ENCODE peak calls at places on chromosomes 13 and 19, in seven cellular contexts. Z, C, X, E, D, I and H are unnamed samples. For H3K9me2 and H3K4me1, the result is how much of the 10 kb centered on the place peaks cover.

GRCh38 chr13:46544208-46544607 is 8.8 kb upstream of the LRCH1 start:
- DNase-seq in Z (no peak), C (no peak), X (no peak), E (no peak), D (no peak), I (no peak), H (no peak)

GRCh38 chr13:110576070-110576394 is 14.5 kb upstream of the RAB20 start:
- DNase-seq in Z (no peak), C (no peak), X (no peak), E (no peak), D (no peak), I (no peak), H (no peak)

GRCh38 chr13:47708386-47708785 is 292.7 kb downstream of the SUCLA2 start:
- DNase-seq in Z (no peak), C (no peak), X (peak), E (no peak), D (peak), I (no peak), H (peak)

GRCh38 chr13:44030615-44031014 is 150.9 kb downstream of the LACC1 start:
- DNase-seq in Z (no peak), C (no peak), X (no peak), E (no peak), D (no peak), I (no peak), H (no peak)

GRCh38 chr13:28865312-28865711 is 45.2 kb downstream of the MTUS2 start:
- DNase-seq in Z (no peak), C (no peak), X (no peak), E (no peak), D (no peak), I (no peak), H (no peak)

GRCh38 chr13:49731766-49732165 is 40.5 kb upstream of the EBPL start:
- DNase-seq in Z (no peak), C (no peak), X (peak), E (no peak), D (peak), I (no peak), H (no peak)

GRCh38 chr13:50810998-50811397 is 32.5 kb downstream of the DLEU7 start:
- DNase-seq in Z (no peak), C (no peak), X (no peak), E (peak), D (no peak), I (peak), H (no peak)

GRCh38 chr13:48496796-48497195 is 36.1 kb downstream of the RCBTB2 start:
- DNase-seq in Z (no peak), C (no peak), X (no peak), E (no peak), D (no peak), I (no peak), H (no peak)

GRCh38 chr19:7799640-7800355 is 30.2 kb upstream of the EVI5L start:
- DNase-seq in Z (peak), C (peak), X (peak), E (peak), D (peak), I (peak), H (peak)

GRCh38 chr13:95921485-95921884 is 131.7 kb downstream of the UGGT2 start:
- DNase-seq in Z (no peak), C (no peak), X (peak), E (no peak), D (no peak), I (no peak), H (no peak)

GRCh38 chr13:64339373-64340063 is 2890.6 kb downstream of the PCDH9 start:
- DNase-seq in Z (no peak), C (no peak), X (no peak), E (no peak), D (no peak), I (no peak), H (no peak)

GRCh38 chr13:43880451-43880850 is 747 bp downstream of the LACC1 start:
- DNase-seq in Z (no peak), C (no peak), X (peak), E (peak), D (peak), I (no peak), H (no peak)

GRCh38 chr13:33262997-33263396 is 22.6 kb downstream of the STARD13 start:
- DNase-seq in Z (no peak), C (no peak), X (no peak), E (peak), D (no peak), I (no peak), H (no peak)

GRCh38 chr19:45782820-45783785 is 813 bp upstream of the DMPK start:
- DNase-seq in Z (peak), C (no peak), X (peak), E (no peak), D (peak), I (no peak), H (peak)

GRCh38 chr13:73168993-73169401 is 110.2 kb downstream of the KLF5 start:
- DNase-seq in Z (no peak), C (no peak), X (peak), E (no peak), D (peak), I (no peak), H (no peak)

GRCh38 chr19:19368087-19368486 is 37.4 kb upstream of the GATAD2A start:
- DNase-seq in Z (no peak), C (no peak), X (no peak), E (no peak), D (no peak), I (no peak), H (no peak)

GRCh38 chr13:75417647-75418046 is 64.3 kb downstream of the TBC1D4 start:
- DNase-seq in Z (no peak), C (no peak), X (no peak), E (no peak), D (peak), I (no peak), H (peak)

GRCh38 chr19:45758921-45759320 is 10.1 kb downstream of the SIX5 start:
- DNase-seq in Z (no peak), C (no peak), X (no peak), E (no peak), D (no peak), I (no peak), H (no peak)

GRCh38 chr19:34475026-34475974 is 6.3 kb upstream of the WTIP start:
- DNase-seq in Z (no peak), C (no peak), X (peak), E (no peak), D (peak), I (no peak), H (no peak)

GRCh38 chr13:34172048-34172447 is 354.1 kb downstream of the RFC3 start:
- DNase-seq in Z (no peak), C (no peak), X (peak), E (no peak), D (peak), I (no peak), H (no peak)

GRCh38 chr13:26011996-26012688 is 39.7 kb downstream of the SHISA2 start:
- DNase-seq in Z (no peak), C (no peak), X (peak), E (no peak), D (no peak), I (no peak), H (no peak)

GRCh38 chr13:22793598-22794134 is 387.1 kb upstream of the SGCG start:
- DNase-seq in Z (no peak), C (peak), X (no peak), E (no peak), D (no peak), I (no peak), H (no peak)

GRCh38 chr13:21717817-21718216 is 46.9 kb downstream of the FGF9 start:
- DNase-seq in Z (no peak), C (no peak), X (no peak), E (no peak), D (peak), I (no peak), H (no peak)

GRCh38 chr13:49561064-49561410 is 24.3 kb downstream of the RCBTB1 start:
- DNase-seq in Z (peak), C (no peak), X (no peak), E (no peak), D (no peak), I (no peak), H (no peak)

GRCh38 chr19:48568345-48568886 is 16.4 kb downstream of the SULT2B1 start:
- DNase-seq in Z (peak), C (peak), X (peak), E (no peak), D (peak), I (no peak), H (peak)

GRCh38 chr13:42880241-42880640 is 98.9 kb downstream of the FAM216B start:
- DNase-seq in Z (no peak), C (no peak), X (no peak), E (no peak), D (no peak), I (no peak), H (no peak)

GRCh38 chr13:48493076-48493765 is 39.7 kb downstream of the RCBTB2 start:
- DNase-seq in Z (no peak), C (no peak), X (peak), E (peak), D (no peak), I (no peak), H (no peak)

GRCh38 chr19:52095172-52096014 is at the start of gene ZNF841:
- DNase-seq in Z (peak), C (no peak), X (peak), E (no peak), D (peak), I (peak), H (peak)

GRCh38 chr19:11019824-11020223 is 59.0 kb downstream of the SMARCA4 start:
- DNase-seq in Z (no peak), C (no peak), X (peak), E (no peak), D (no peak), I (no peak), H (no peak)

GRCh38 chr13:81406639-81407292 is 1065.8 kb upstream of the SPRY2 start:
- DNase-seq in Z (no peak), C (no peak), X (no peak), E (no peak), D (no peak), I (no peak), H (no peak)

GRCh38 chr19:36136975-36137686 is 2.7 kb upstream of the CAPNS1 start:
- DNase-seq in Z (no peak), C (peak), X (peak), E (no peak), D (peak), I (peak), H (peak)

GRCh38 chr13:39675904-39676303 is 20.4 kb downstream of the COG6 start:
- DNase-seq in Z (no peak), C (no peak), X (peak), E (no peak), D (no peak), I (no peak), H (no peak)

GRCh38 chr13:70604448-70604847 is 496.2 kb upstream of the KLHL1 start:
- DNase-seq in Z (no peak), C (no peak), X (no peak), E (no peak), D (no peak), I (no peak), H (no peak)

GRCh38 chr13:50197705-50198104 is 182.5 kb downstream of the KCNRG start:
- DNase-seq in Z (no peak), C (no peak), X (peak), E (no peak), D (no peak), I (no peak), H (no peak)

GRCh38 chr13:50071399-50071798 is 56.2 kb downstream of the KCNRG start:
- DNase-seq in Z (peak), C (no peak), X (no peak), E (no peak), D (no peak), I (no peak), H (no peak)

GRCh38 chr13:46053162-46054012 is 841 bp upstream of the ZC3H13 start:
- DNase-seq in Z (peak), C (no peak), X (no peak), E (no peak), D (no peak), I (peak), H (no peak)

GRCh38 chr19:43572172-43572588 is 3.1 kb downstream of the XRCC1 start:
- DNase-seq in Z (no peak), C (no peak), X (no peak), E (no peak), D (no peak), I (no peak), H (no peak)

GRCh38 chr13:66358564-66358963 is 871.6 kb downstream of the PCDH9 start:
- DNase-seq in Z (no peak), C (no peak), X (no peak), E (no peak), D (no peak), I (no peak), H (no peak)
- H3K9me2 ChIP-seq in Z (under half), C (under half), X (under half), E (under half), D (under half), I (under half), H (under half)

DNA sequence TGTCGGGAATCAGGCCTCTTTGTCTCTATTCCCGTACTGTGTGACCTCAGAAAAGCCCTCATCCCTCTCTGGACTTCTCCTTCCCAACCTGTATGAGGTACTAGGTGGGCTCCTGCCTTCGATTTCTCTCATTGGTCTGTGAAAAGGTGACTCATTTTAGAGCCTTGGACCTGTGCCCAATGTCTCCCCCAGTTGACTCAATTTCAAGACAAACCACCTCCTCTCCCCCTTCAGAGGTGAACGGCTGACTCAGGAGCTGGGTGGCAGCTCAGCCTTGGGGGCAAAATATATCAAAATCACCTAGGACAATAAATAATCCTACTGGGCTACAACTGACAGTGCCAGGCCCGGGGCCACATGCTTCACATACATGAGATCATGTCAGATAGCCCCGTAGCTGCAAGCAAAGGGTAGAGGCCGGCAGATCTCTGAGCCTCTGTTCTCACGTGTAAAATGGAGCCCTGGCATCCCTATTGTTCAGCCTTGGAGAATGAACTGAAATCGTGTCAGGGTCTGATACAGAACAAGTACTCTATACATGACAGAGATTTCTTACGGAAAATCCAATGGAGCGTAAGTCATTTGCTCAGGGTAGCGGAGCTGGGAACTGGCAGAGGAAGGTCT is 543 bp downstream of the COQ8B start:
- DNase-seq in Z (no peak), C (peak), X (peak), E (peak), D (peak), I (no peak), H (no peak)
- H3K4me1 ChIP-seq in Z (under half), C (under half), X (under half), E (under half), D (under half), I (under half), H (under half)

GRCh38 chr19:31408460-31409124 is 59.4 kb upstream of the TSHZ3 start:
- DNase-seq in Z (no peak), C (no peak), X (peak), E (no peak), D (peak), I (no peak), H (no peak)
- H3K9me2 ChIP-seq in Z (under half), C (under half), X (under half), E (under half), D (under half), I (under half), H (under half)

GRCh38 chr19:16456652-16457194 is 15.0 kb downstream of the EPS15L1 start:
- DNase-seq in Z (peak), C (no peak), X (peak), E (no peak), D (peak), I (no peak), H (peak)

GRCh38 chr19:16455489-16455888 is 16.3 kb downstream of the EPS15L1 start:
- DNase-seq in Z (no peak), C (no peak), X (no peak), E (no peak), D (no peak), I (no peak), H (no peak)

GRCh38 chr19:16449330-16449961 is 22.3 kb downstream of the EPS15L1 start:
- DNase-seq in Z (no peak), C (no peak), X (peak), E (peak), D (peak), I (peak), H (no peak)

GRCh38 chr19:16454519-16454918 is 17.3 kb downstream of the EPS15L1 start:
- DNase-seq in Z (no peak), C (no peak), X (no peak), E (no peak), D (no peak), I (no peak), H (no peak)

GRCh38 chr19:16452321-16452720 is 19.4 kb downstream of the EPS15L1 start:
- DNase-seq in Z (no peak), C (no peak), X (no peak), E (no peak), D (no peak), I (no peak), H (peak)
- H3K4me1 ChIP-seq in Z (under half), C (under half), X (under half), E (half or more), D (under half), I (under half), H (under half)

DNA sequence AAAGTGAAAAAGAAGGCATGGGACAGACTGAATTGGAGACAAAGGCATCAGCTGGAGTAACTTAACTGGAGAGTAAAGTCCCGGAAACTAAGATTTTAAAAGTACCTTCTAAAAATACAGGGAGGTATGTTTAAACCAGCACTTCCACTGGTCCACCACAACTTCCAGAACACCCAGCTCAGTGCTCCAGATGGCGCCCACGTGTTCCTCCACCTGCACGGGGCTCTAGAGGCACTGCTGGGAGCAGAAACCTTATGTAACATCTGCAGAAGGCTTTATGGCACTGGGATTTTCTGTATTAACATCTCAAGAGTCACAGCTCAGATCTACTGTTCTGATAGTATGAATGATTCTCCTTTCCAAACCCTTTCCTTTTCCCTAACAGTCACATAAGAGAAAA is 252.1 kb downstream of the DCLK1 start:
- DNase-seq in Z (no peak), C (no peak), X (no peak), E (no peak), D (no peak), I (peak), H (no peak)
- H3K9me2 ChIP-seq in Z (under half), C (under half), X (under half), E (under half), D (under half), I (under half), H (under half)